ENCODE peak calls at places on chromosomes 1 and 21, in five cellular contexts. V is PC-9, R is hepatocyte, W is IMR-90, X is OCI-LY7. B is an unnamed sample.

GRCh38 chr21:43598416-43599120 is 60.7 kb downstream of the HSF2BP start:
- DNase-seq in W (peak), V (peak), R (no peak), X (no peak), B (peak)

GRCh38 chr1:198919667-198920398 is 281.0 kb downstream of the PTPRC start:
- DNase-seq in W (no peak), R (no peak), V (no peak), X (no peak), B (peak)

GRCh38 chr1:159010398-159010797 is 691 bp downstream of the IFI16 start:
- DNase-seq in W (no peak), V (no peak), X (no peak), R (no peak), B (no peak)

GRCh38 chr21:31218830-31219608 is 125.0 kb downstream of the TIAM1 start:
- DNase-seq in V (peak), W (peak), R (peak), X (no peak), B (peak)

GRCh38 chr21:28916150-28916893 is 76.4 kb downstream of the LTN1 start:
- DNase-seq in X (no peak), V (no peak), R (no peak), W (no peak), B (no peak)

GRCh38 chr21:41752231-41752681 is 14.6 kb downstream of the RIPK4 start:
- DNase-seq in R (peak), X (no peak), V (peak), W (peak), B (peak)

GRCh38 chr1:85363526-85363925 is 87.1 kb upstream of the BCL10 start:
- DNase-seq in R (no peak), X (no peak), W (no peak), V (no peak), B (no peak)

GRCh38 chr1:114015075-114015474 is 35.8 kb downstream of the OLFML3 start:
- DNase-seq in R (no peak), V (peak), X (no peak), W (no peak), B (peak)

GRCh38 chr1:42740756-42741580 is 932 bp upstream of the CLDN19 start:
- DNase-seq in V (no peak), X (no peak), W (no peak), R (no peak), B (no peak)

GRCh38 chr1:24321712-24322635 is 2.8 kb downstream of the GRHL3 start:
- DNase-seq in R (peak), V (peak), W (peak), X (peak), B (peak)

GRCh38 chr1:89780721-89781120 is 40.1 kb upstream of the LRRC8D start:
- DNase-seq in W (peak), R (peak), V (peak), X (peak), B (peak)

GRCh38 chr1:230730979-230731378 is 16.2 kb upstream of the CAPN9 start:
- DNase-seq in V (no peak), X (no peak), W (no peak), R (no peak), B (no peak)

GRCh38 chr1:158930504-158930903 is 848 bp upstream of the PYHIN1 start:
- DNase-seq in V (no peak), W (no peak), X (peak), R (no peak), B (no peak)

GRCh38 chr1:86068841-86069756 is 87.5 kb downstream of the COL24A1 start:
- DNase-seq in W (peak), R (no peak), V (no peak), X (no peak), B (peak)

GRCh38 chr1:53697671-53698380 is 41.1 kb downstream of the GLIS1 start:
- DNase-seq in R (no peak), V (no peak), X (no peak), W (peak), B (no peak)

GRCh38 chr1:163826500-163826899 is 504.7 kb downstream of the NUF2 start:
- DNase-seq in X (no peak), R (no peak), W (no peak), V (no peak), B (no peak)

GRCh38 chr1:17606826-17607440 is 67.4 kb downstream of the ARHGEF10L start:
- DNase-seq in R (peak), W (peak), X (peak), V (no peak), B (peak)

GRCh38 chr1:20840731-20841130 is 53.6 kb upstream of the HP1BP3 start:
- DNase-seq in W (no peak), X (no peak), R (no peak), V (no peak), B (no peak)

GRCh38 chr1:3352084-3352951 is 102.1 kb upstream of the ARHGEF16 start:
- DNase-seq in W (peak), R (peak), X (no peak), V (no peak), B (peak)

GRCh38 chr1:8121261-8122159 is 95.4 kb upstream of the ERRFI1 start:
- DNase-seq in V (peak), X (no peak), W (peak), R (peak), B (peak)

GRCh38 chr1:24901791-24902470 is 28.1 kb downstream of the RUNX3 start:
- DNase-seq in R (peak), V (no peak), W (no peak), X (no peak), B (no peak)

GRCh38 chr1:164651378-164651951 is 92.5 kb downstream of the PBX1 start:
- DNase-seq in X (no peak), W (peak), V (peak), R (peak), B (peak)

GRCh38 chr21:45859762-45860357 is 121.7 kb upstream of the COL6A1 start:
- DNase-seq in X (no peak), V (no peak), R (no peak), W (no peak), B (no peak)

GRCh38 chr1:231214918-231215675 is 25.9 kb upstream of the GNPAT start:
- DNase-seq in R (no peak), V (no peak), W (no peak), X (peak), B (no peak)

GRCh38 chr1:192700834-192701271 is 64.9 kb downstream of the RGS13 start:
- DNase-seq in R (peak), X (no peak), W (peak), V (peak), B (peak)

GRCh38 chr1:203488539-203488938 is 5.4 kb upstream of the OPTC start:
- DNase-seq in W (no peak), R (no peak), V (no peak), X (no peak), B (no peak)

GRCh38 chr1:203491664-203492485 is 2.1 kb upstream of the OPTC start:
- DNase-seq in W (no peak), V (no peak), R (no peak), X (no peak), B (no peak)

GRCh38 chr1:203490607-203491006 is 3.3 kb upstream of the OPTC start:
- DNase-seq in R (no peak), X (no peak), V (no peak), W (no peak), B (no peak)

GRCh38 chr1:203481186-203481585 is 5.6 kb downstream of the PRELP start:
- DNase-seq in X (no peak), V (no peak), R (no peak), W (no peak), B (no peak)

DNA sequence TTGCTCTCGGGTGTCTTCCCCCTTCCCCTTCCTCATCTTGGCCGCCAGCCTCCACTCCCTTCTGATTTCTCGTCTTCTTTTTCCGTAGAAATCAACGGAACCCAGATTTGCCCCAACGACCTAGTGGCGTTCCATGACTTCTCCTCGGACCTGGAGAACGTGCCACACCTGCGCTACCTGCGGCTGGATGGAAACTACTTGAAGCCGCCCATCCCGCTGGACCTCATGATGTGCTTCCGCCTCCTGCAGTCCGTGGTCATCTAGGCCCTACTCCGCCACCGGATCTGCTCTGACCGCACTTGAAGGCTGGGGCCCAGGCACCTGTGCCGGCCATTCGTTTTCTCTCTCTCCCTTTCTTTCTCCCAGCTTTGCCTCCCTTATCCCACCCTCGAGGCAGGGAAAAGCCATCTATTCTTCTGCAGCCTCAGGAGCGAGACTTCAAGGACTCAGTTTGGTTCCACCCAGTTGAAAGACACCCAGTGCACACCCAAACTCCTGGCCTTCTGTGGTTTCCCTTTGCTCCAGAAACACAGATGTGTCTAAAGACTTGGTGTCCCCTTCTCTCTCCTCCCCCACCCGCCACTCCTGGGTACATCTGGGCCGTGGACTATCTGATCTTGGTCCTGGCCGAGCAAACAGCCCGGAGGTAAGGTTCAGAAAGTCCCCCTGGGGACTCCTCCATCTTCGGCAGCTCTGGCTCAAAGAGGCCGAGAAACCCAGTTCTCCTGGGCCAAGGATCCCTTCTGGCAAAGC is 7.2 kb upstream of the OPTC start:
- DNase-seq in R (no peak), W (no peak), X (no peak), V (no peak), B (no peak)
- H2AFZ ChIP-seq in R (peak), W (peak), X (peak), V (peak), B (peak)

DNA sequence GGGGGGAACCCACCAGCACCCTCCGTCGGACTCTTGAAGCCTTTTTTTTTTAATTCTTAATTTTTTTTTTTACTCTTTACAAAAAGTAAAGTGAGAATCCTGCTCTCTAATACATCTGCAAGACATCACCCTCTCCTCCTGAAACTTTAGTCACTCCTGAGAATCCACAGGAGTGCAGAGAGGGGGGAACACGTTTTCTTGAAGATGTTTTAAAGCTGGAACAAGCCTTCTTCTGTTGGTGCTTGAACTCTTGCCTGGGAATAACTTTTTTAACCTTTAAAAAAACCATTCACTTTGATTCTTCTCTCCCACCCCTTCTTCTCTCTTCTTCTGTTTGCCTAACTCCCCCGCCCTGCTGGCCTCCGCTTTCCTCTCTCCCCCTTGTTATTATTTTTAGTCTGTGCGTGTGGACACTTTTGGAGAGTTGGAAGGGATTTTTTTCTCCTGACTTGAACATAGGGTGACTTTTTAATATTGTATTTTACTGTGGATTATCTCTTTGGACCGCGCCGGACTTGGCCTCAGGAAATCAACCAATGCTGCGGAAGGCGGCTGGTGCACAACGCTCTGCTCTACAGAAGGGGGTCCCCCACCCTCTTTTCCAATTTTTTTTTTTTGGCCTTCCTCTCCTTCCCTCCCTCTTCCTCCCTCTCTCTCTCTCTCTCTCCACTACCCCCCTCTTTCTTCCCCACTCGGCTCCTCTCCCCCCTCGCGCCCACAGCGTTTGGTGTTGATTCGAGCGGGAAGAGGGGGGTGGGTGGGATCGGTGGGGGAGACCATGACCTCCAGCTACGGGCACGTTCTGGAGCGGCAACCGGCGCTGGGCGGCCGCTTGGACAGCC is at the start of gene PRRX1:
- DNase-seq in R (no peak), X (no peak), W (peak), V (no peak), B (no peak)
- H3K27ac ChIP-seq in R (peak), X (no peak), W (peak), V (no peak), B (peak)

DNA sequence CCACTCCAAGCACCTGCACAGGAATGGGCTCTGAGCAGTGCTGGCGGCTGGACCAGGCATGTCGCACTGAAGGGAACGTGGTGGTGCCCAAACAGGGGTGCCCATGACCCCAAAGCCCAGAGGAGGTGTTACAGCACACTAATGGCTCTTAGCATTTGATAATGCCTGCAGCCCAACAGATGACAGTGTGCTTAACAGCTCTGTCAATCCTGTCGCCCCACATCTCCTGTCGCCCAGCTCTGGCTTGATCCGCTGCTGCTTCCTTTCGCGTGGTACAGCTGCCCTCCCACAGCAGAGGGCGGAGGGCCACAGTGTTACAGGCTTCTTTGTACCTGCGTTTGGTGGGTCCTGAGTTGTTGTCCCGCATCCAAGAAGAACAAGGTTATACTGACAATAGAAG is 32.2 kb upstream of the CR1L start:
- DNase-seq in W (no peak), X (no peak), R (no peak), V (no peak), B (no peak)
- H2AFZ ChIP-seq in W (no peak), X (no peak), R (no peak), V (no peak), B (no peak)

DNA sequence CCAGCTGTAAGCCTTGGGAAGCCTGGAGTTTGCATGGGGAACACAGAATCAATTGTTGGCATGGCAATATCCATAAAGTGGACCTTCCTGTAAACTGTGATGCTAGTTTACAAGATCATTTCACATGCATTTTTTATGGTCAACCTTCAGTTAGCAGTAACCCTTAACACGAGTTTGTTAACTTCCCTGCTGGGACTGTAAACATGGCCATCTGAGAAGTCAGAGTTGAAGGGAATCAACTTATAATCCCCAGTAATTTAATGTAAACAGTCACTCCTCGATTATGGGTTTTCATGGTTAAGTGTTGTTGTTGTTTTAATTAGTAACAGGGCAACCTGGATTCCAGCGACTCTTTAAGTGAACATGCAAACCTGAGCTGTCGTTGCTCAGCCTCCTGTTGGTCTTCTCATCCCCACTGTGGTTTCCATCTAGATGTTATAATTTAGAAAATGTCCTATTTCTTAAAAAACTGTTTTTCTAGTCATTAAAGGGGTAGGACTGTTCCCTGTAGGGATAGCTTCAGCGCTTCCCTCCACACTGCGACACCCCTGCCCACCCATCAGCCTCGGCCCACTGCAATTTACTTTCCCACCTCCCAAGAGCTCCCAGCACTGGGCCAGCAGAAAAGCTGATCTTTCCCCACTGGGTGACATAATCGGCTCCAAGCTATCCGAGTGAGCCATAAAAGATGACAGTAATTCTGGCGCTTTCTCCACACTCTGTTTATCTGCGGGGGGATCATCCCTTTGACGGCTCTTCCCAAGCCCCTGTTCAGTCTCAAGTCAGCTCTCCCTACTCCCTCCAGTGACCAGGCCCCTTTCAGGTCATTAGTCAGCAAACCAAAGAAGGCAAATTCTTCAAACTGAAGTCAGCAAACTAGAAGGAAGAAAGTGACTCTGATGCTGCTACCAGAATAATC is 107.6 kb upstream of the IPO9 start:
- DNase-seq in R (peak), X (no peak), V (no peak), W (peak), B (peak)
- H3K27ac ChIP-seq in R (peak), X (no peak), V (no peak), W (peak), B (peak)

DNA sequence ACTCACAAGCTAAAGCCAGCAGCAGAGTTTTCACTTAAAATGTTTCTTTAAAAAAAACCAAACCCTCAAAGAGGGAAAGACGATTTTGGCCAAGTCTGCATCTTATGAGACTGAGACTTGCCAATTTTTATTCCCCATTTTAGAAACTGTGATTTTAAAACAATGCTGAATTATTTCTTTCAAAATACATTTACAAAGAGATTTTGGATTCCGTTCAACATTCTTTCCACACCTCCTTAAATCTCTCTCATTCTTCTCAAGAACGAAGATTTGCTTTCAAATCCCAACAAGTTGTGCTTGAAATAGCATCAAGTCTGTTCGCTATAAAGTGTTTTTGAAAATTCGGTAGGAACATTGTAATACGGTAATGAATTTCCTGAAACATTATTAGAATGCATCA is 133.9 kb upstream of the VANGL1 start:
- DNase-seq in X (no peak), R (no peak), V (no peak), W (no peak), B (no peak)
- H2AFZ ChIP-seq in X (no peak), R (no peak), V (no peak), W (no peak), B (no peak)

DNA sequence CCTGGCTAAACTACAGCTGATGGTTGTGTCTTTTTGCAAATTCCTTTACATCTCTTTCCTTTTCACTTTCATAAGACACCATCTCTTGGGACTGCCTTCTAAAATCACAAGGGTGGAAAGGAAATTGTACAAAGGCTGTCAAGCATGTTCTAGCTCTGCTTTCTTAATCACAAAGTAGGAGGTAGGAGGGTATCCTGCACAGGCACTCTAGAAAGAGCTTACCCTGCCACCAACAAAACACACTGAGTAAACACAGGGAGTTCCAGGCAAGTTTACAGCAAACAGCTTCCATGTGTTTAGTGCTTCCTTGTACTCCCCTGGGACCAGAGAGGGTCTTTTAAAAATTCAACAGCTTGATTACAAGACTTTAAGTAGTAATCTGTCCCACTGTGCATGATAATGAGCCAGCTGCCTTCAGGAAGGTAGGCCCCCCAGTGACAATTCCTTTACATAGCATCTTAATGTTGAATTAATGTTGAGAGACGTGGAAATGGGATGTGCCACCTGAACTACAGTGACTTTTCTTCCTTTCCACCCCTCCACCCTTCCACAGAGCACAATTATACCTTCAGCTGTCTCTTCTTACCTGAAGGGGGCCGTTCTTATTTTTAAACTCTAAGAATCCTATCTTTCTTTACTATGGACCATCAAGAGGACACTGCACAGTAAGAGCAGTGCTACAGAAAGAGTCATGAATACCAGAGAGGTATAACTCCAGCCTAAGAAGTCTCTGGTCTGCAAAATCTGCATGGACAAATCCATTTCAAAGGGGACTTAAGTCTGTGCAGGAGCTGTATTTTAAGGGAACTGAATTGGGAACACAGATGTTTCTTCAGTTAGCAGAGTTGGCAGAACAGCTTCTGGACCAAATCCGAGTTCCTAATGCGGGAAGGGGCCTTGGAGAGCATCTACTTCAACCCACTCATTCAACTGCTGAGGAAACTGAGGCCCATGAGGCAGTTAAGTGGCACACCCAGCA is 2.2 kb downstream of the PLPP3 start:
- DNase-seq in R (peak), X (peak), W (peak), V (no peak), B (no peak)
- H3K27ac ChIP-seq in R (peak), X (peak), W (peak), V (peak), B (no peak)

GRCh38 chr1:98565951-98566350 is 95.6 kb upstream of the SNX7 start:
- DNase-seq in V (no peak), W (no peak), X (no peak), R (no peak), B (no peak)
- H2AFZ ChIP-seq in V (peak), W (no peak), X (no peak), R (no peak), B (no peak)

GRCh38 chr1:167562697-167563096 is 9.1 kb upstream of the CREG1 start:
- DNase-seq in V (no peak), X (no peak), W (peak), R (no peak), B (no peak)
- H3K27ac ChIP-seq in V (no peak), X (no peak), W (no peak), R (no peak), B (no peak)

B was measured in astrocyte.